ENCODE peak calls at places on chromosomes 13 and 19, in five cellular contexts. One of them, this sample, is unnamed.

GRCh38 chr13:102872531-102872930 is 26.7 kb downstream of the ERCC5 start:
- DNase-seq in GM23248: no peak
- DNase-seq in neural progenitor cell: no peak
- DNase-seq in HCT116: no peak
- DNase-seq in PC-3: no peak
- DNase-seq in this sample: no peak

GRCh38 chr13:26991508-26992181 is 180.0 kb downstream of the USP12 start:
- DNase-seq in GM23248: no peak
- DNase-seq in HCT116: no peak
- DNase-seq in PC-3: peak; percentile 53
- DNase-seq in neural progenitor cell: no peak
- DNase-seq in this sample: peak; percentile 57

GRCh38 chr13:49516467-49516866 is 20.7 kb downstream of the PHF11 start:
- DNase-seq in neural progenitor cell: no peak
- DNase-seq in HCT116: no peak
- DNase-seq in GM23248: no peak
- DNase-seq in PC-3: no peak
- DNase-seq in this sample: no peak

GRCh38 chr13:38979891-38980627 is 10.6 kb downstream of the STOML3 start:
- DNase-seq in neural progenitor cell: peak; percentile 89
- DNase-seq in GM23248: peak; percentile 9
- DNase-seq in PC-3: no peak
- DNase-seq in HCT116: no peak
- DNase-seq in this sample: peak; percentile 23

GRCh38 chr13:27712421-27712820 is 79.9 kb upstream of the GSX1 start:
- DNase-seq in HCT116: no peak
- DNase-seq in GM23248: no peak
- DNase-seq in PC-3: peak; percentile 39
- DNase-seq in neural progenitor cell: no peak
- DNase-seq in this sample: peak; percentile 35

GRCh38 chr13:48126944-48127814 is 32.3 kb upstream of the MED4 start:
- DNase-seq in GM23248: peak; percentile 77
- DNase-seq in neural progenitor cell: peak; percentile 71
- DNase-seq in HCT116: peak; percentile 59
- DNase-seq in PC-3: peak; percentile 66
- DNase-seq in this sample: peak; percentile 76

GRCh38 chr13:23567792-23568480 is 2.3 kb upstream of the TNFRSF19 start:
- DNase-seq in neural progenitor cell: peak; percentile 90
- DNase-seq in PC-3: peak; percentile 26
- DNase-seq in GM23248: no peak
- DNase-seq in HCT116: no peak
- DNase-seq in this sample: no peak

GRCh38 chr19:43651758-43652545 is 12.3 kb upstream of the CADM4 start:
- DNase-seq in GM23248: peak; percentile 78
- DNase-seq in neural progenitor cell: peak; percentile 75
- DNase-seq in HCT116: no peak
- DNase-seq in PC-3: peak; percentile 59
- DNase-seq in this sample: peak; percentile 78

GRCh38 chr13:110000534-110001345 is 214.4 kb upstream of the IRS2 start:
- DNase-seq in GM23248: peak; percentile 63
- DNase-seq in HCT116: no peak
- DNase-seq in neural progenitor cell: no peak
- DNase-seq in PC-3: peak; percentile 29
- DNase-seq in this sample: no peak

GRCh38 chr19:49556412-49557398 is 23.7 kb downstream of the NOSIP start:
- DNase-seq in GM23248: no peak
- DNase-seq in neural progenitor cell: peak; percentile 18
- DNase-seq in PC-3: no peak
- DNase-seq in HCT116: no peak
- DNase-seq in this sample: no peak

GRCh38 chr13:45849408-45849807 is 2.1 kb downstream of the SIAH3 start:
- DNase-seq in HCT116: no peak
- DNase-seq in GM23248: no peak
- DNase-seq in PC-3: no peak
- DNase-seq in neural progenitor cell: no peak
- DNase-seq in this sample: no peak

GRCh38 chr19:5138606-5139594 is 170.0 kb downstream of the KDM4B start:
- DNase-seq in neural progenitor cell: no peak
- DNase-seq in HCT116: no peak
- DNase-seq in PC-3: peak; percentile 57
- DNase-seq in GM23248: peak; percentile 31
- DNase-seq in this sample: no peak

GRCh38 chr19:53870485-53870844 is 2.8 kb downstream of the MYADM start:
- DNase-seq in GM23248: no peak
- DNase-seq in PC-3: no peak
- DNase-seq in HCT116: no peak
- DNase-seq in neural progenitor cell: peak; percentile 63
- DNase-seq in this sample: peak; percentile 44

GRCh38 chr19:39679056-39679790 is 23.5 kb downstream of the LGALS16 start:
- DNase-seq in GM23248: no peak
- DNase-seq in PC-3: no peak
- DNase-seq in neural progenitor cell: no peak
- DNase-seq in HCT116: no peak
- DNase-seq in this sample: no peak

GRCh38 chr13:105278797-105279425 is 1256.6 kb downstream of the EFNB2 start:
- DNase-seq in GM23248: no peak
- DNase-seq in neural progenitor cell: peak; percentile 73
- DNase-seq in HCT116: no peak
- DNase-seq in PC-3: peak; percentile 3
- DNase-seq in this sample: peak; percentile 34

GRCh38 chr19:45417151-45417550 is 6.6 kb downstream of the ERCC1 start:
- DNase-seq in PC-3: no peak
- DNase-seq in HCT116: no peak
- DNase-seq in neural progenitor cell: no peak
- DNase-seq in GM23248: no peak
- DNase-seq in this sample: no peak

GRCh38 chr13:34035676-34036325 is 217.9 kb downstream of the RFC3 start:
- DNase-seq in PC-3: peak; percentile 85
- DNase-seq in GM23248: peak; percentile 63
- DNase-seq in HCT116: no peak
- DNase-seq in neural progenitor cell: no peak
- DNase-seq in this sample: no peak

GRCh38 chr19:38719761-38720558 is 24.3 kb downstream of the CAPN12 start:
- DNase-seq in PC-3: no peak
- DNase-seq in GM23248: no peak
- DNase-seq in HCT116: no peak
- DNase-seq in neural progenitor cell: no peak
- DNase-seq in this sample: no peak

GRCh38 chr13:100564444-100565223 is 24.0 kb downstream of the GGACT start:
- DNase-seq in PC-3: no peak
- DNase-seq in neural progenitor cell: no peak
- DNase-seq in GM23248: no peak
- DNase-seq in HCT116: no peak
- DNase-seq in this sample: no peak

GRCh38 chr13:96020155-96020575 is 33.0 kb downstream of the UGGT2 start:
- DNase-seq in PC-3: peak; percentile 69
- DNase-seq in GM23248: peak; percentile 73
- DNase-seq in HCT116: peak; percentile 56
- DNase-seq in neural progenitor cell: peak; percentile 79
- DNase-seq in this sample: peak; percentile 80

GRCh38 chr19:42184401-42184861 is 33.0 kb downstream of the DEDD2 start:
- DNase-seq in GM23248: peak; percentile 90
- DNase-seq in PC-3: peak; percentile 79
- DNase-seq in HCT116: peak; percentile 64
- DNase-seq in neural progenitor cell: peak; percentile 93
- DNase-seq in this sample: peak; percentile 85

GRCh38 chr13:99103536-99103935 is 97.1 kb upstream of the UBAC2 start:
- DNase-seq in GM23248: peak; percentile 11
- DNase-seq in PC-3: no peak
- DNase-seq in HCT116: no peak
- DNase-seq in neural progenitor cell: peak; percentile 47
- DNase-seq in this sample: no peak

GRCh38 chr19:40331052-40331451 is 17.1 kb downstream of the C19orf47 start:
- DNase-seq in PC-3: no peak
- DNase-seq in neural progenitor cell: no peak
- DNase-seq in GM23248: no peak
- DNase-seq in HCT116: no peak
- DNase-seq in this sample: no peak

GRCh38 chr13:30963794-30964193 is 31.3 kb downstream of the TEX26 start:
- DNase-seq in HCT116: no peak
- DNase-seq in neural progenitor cell: no peak
- DNase-seq in PC-3: peak; percentile 13
- DNase-seq in GM23248: peak; percentile 53
- DNase-seq in this sample: peak; percentile 46

DNA sequence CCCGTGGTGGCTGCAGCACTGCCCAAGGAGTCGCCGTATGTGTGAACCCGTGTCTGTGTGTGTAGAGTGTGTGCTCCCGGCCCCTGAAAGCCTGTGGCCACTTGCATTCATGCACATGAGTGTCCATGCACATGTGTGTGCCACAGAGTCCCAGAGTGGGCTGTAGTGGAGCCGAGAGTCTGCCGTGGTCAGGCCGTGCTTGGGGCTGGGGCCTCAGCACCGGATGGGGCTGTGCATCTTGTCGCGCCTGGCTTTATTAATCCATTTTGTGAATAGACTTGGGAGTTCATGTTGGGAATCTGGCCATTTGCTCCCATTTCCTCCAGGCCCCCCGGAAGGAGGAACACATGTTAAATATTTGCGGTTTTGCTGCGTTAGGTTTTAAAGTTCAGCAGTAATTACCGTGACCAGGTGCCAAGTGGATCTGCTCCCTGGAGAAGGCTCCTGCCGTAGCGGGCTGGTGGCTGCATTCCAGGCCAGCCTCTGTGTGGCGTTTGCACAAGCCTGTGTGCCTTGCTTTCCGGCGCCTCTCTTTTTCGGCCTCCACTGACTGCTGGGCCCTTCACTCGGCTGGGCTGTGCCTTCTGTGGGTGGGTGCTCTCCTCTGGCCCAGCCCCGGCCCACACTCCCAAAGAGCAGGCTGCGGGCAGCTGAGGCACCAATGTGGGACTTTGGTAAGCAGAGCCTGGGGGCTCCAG is 69.2 kb upstream of the KCTD15 start:
- DNase-seq in PC-3: no peak
- DNase-seq in HCT116: no peak
- DNase-seq in neural progenitor cell: no peak
- DNase-seq in GM23248: no peak
- DNase-seq in this sample: no peak
- TF ChIP-seq EZH2phosphoT487 in PC-3: no peak
- TF ChIP-seq EZH2phosphoT487 in HCT116: no peak
- TF ChIP-seq EZH2phosphoT487 in neural progenitor cell: no peak
- TF ChIP-seq EZH2phosphoT487 in GM23248: no peak
- TF ChIP-seq EZH2phosphoT487 in this sample: no peak

DNA sequence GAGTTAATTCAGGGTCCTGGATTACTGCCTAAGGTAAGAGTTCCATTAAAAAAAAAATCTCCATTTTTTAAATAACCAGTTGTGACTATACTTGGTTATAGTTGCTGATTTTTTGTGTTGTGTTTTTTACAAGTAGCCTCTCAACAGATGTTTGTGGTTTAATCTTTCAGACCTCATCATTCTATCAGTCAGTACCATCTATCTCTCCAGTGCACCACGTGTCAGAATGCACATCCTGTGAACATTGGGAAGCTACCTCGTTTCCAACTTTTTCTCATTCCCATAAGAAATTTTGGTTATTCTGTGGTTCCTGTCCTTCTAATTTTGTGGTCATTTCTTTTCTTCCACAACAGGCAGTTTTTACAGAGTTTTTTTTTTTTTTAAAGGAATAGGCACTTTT is 39.2 kb downstream of the WDFY2 start:
- DNase-seq in HCT116: no peak
- DNase-seq in PC-3: no peak
- DNase-seq in neural progenitor cell: no peak
- DNase-seq in GM23248: no peak
- DNase-seq in this sample: no peak
- TF ChIP-seq EZH2phosphoT487 in HCT116: no peak
- TF ChIP-seq EZH2phosphoT487 in PC-3: no peak
- TF ChIP-seq EZH2phosphoT487 in neural progenitor cell: no peak
- TF ChIP-seq EZH2phosphoT487 in GM23248: no peak
- TF ChIP-seq EZH2phosphoT487 in this sample: no peak

DNA sequence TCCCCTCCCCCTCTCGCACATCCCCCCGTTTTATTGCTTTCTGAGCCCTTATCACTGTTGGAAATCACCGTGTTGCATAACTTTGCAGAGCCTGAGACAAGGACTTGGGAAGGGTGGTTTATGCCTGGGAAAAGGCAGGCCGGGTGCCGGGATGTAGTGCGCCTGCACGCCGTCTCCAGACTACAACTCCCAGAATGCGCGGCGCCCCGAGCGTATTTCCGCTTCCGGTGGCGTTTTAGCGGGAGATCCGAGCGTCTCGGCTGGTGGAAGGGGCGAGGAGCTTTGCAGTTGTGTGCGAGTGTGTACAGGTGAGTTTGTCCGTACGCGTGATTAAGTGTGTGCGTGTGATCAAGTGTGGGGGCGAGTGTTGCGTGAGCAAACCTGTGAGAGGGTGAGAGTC is 75.4 kb downstream of the PEG3 start:
- DNase-seq in neural progenitor cell: no peak
- DNase-seq in PC-3: no peak
- DNase-seq in GM23248: peak; percentile 32
- DNase-seq in HCT116: no peak
- DNase-seq in this sample: no peak
- TF ChIP-seq EZH2phosphoT487 in neural progenitor cell: no peak
- TF ChIP-seq EZH2phosphoT487 in PC-3: no peak
- TF ChIP-seq EZH2phosphoT487 in GM23248: no peak
- TF ChIP-seq EZH2phosphoT487 in HCT116: no peak
- TF ChIP-seq EZH2phosphoT487 in this sample: no peak

DNA sequence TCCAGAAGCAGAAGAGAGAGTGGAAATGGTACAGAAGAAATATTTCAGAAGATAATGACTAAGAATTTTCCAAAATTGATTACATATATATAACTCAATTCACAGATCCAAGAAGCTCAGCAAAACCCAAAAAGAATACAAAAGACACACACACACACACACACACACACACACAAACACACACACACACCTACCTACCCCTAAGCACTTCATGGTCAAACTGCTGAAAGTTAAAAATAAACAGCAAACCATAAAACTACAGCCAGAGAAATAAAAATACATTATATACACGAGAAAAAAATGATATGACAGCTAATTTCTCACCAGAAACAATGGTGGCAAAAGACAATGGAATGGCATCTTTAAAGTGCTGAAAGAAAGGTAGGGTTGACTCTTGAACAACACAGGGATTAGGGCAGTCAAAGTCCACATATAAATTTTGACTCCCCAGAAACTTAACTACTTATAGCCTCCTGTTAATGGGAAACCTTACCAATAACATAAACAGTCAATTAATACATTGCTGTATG is 49.2 kb downstream of the DIAPH3 start:
- DNase-seq in GM23248: no peak
- DNase-seq in neural progenitor cell: no peak
- DNase-seq in HCT116: no peak
- DNase-seq in PC-3: no peak
- DNase-seq in this sample: no peak
- TF ChIP-seq EZH2phosphoT487 in GM23248: no peak
- TF ChIP-seq EZH2phosphoT487 in neural progenitor cell: no peak
- TF ChIP-seq EZH2phosphoT487 in HCT116: no peak
- TF ChIP-seq EZH2phosphoT487 in PC-3: no peak
- TF ChIP-seq EZH2phosphoT487 in this sample: no peak

DNA sequence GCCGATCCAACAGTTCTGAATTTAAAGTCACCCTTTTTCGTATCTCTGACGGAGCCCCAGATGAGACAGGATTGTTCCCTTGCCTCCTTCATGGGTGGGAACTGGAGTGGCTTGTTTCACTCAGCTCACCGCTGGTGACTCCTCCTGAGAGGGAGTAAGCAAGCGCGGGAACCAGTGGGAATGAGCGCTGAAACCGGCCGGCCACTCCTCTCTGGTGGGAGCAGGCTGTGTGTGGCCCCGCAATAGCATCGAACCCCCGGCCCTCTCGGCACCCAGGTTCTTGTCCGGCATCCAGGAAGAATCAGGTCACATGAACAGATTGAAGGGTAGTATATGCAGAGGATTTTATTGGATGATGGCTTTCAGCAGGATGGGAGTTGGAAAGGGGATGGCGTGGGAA is 1211.6 kb upstream of the PCDH20 start:
- DNase-seq in PC-3: no peak
- DNase-seq in HCT116: no peak
- DNase-seq in neural progenitor cell: no peak
- DNase-seq in GM23248: no peak
- DNase-seq in this sample: no peak
- TF ChIP-seq EZH2phosphoT487 in PC-3: no peak
- TF ChIP-seq EZH2phosphoT487 in HCT116: no peak
- TF ChIP-seq EZH2phosphoT487 in neural progenitor cell: no peak
- TF ChIP-seq EZH2phosphoT487 in GM23248: no peak
- TF ChIP-seq EZH2phosphoT487 in this sample: no peak

This sample was measured in hepatocyte.